ENCODE peak calls at places on chromosomes 3 and 15, in four cellular contexts. D is activated T-helper 9 cell treated with anti-CD3 and anti-CD28 coated beads, Interleukin-2, amount 50 U/mL, for 16 hours; E is stromal cell of bone marrow; N is GM03348. S is an unnamed sample.

GRCh38 chr3:187954486-187955075 is 199.4 kb upstream of the LPP start:
- DNase-seq in D (no peak), E (peak; percentile 76), N (peak; percentile 64), S (no peak)

GRCh38 chr15:71364117-71364584 is 248.9 kb downstream of the THSD4 start:
- DNase-seq in D (no peak), E (no peak), N (no peak), S (no peak)

GRCh38 chr15:29676961-29677402 is 145.3 kb downstream of the TJP1 start:
- DNase-seq in D (no peak), E (no peak), N (peak; percentile 63), S (peak; percentile 50)

GRCh38 chr3:169493512-169494141 is 169.9 kb downstream of the MECOM start:
- DNase-seq in D (no peak), E (no peak), N (no peak), S (no peak)

GRCh38 chr15:24761704-24762302 is 86.2 kb downstream of the NPAP1 start:
- DNase-seq in D (no peak), E (peak; percentile 1), N (peak; percentile 18), S (peak; percentile 11)

GRCh38 chr15:28786521-28786920 is 61.9 kb downstream of the GOLGA6L7 start:
- DNase-seq in D (no peak), E (peak; percentile 1), N (peak; percentile 41), S (peak; percentile 20)

GRCh38 chr3:57078366-57079220 is 18.1 kb downstream of the SPATA12 start:
- DNase-seq in D (no peak), E (peak; percentile 66), N (peak; percentile 78), S (peak; percentile 49)

GRCh38 chr3:69665026-69665739 is 74.1 kb upstream of the MITF start:
- DNase-seq in D (no peak), E (no peak), N (peak; percentile 11), S (no peak)

GRCh38 chr3:127247292-127247691 is 40.6 kb downstream of the PRR20G start:
- DNase-seq in D (no peak), E (no peak), N (no peak), S (no peak)

GRCh38 chr3:49004352-49005297 is 2.6 kb upstream of the WDR6 start:
- DNase-seq in D (no peak), E (no peak), N (no peak), S (no peak)

GRCh38 chr3:109275702-109276293 is 40.5 kb downstream of the DPPA2 start:
- DNase-seq in D (no peak), E (peak; percentile 13), N (peak; percentile 71), S (peak; percentile 74)

GRCh38 chr15:20642054-20642767 is 100.6 kb upstream of the GOLGA6L6 start:
- DNase-seq in D (no peak), E (no peak), N (no peak), S (no peak)

GRCh38 chr15:96924570-96924969 is 594.1 kb downstream of the NR2F2 start:
- DNase-seq in D (no peak), E (no peak), N (no peak), S (no peak)

S was measured in AG20443.